ENCODE peak calls at places on chromosomes 12 and 14, in nine cellular contexts. C is GM12878, H is Peyer's patch, L is psoas muscle, U is tibial nerve, Y is left ventricle myocardium inferior, B is lower lobe of right lung, M is heart right ventricle, Q is colonic mucosa. Z is an unnamed sample. For H3K27me3, the result is how much of the 10 kb centered on the place peaks cover.

GRCh38 chr12:110741795-110742717 is 635 bp downstream of the PPP1CC start:
- DNase-seq in L (peak), U (peak), M (peak), B (peak), Y (no peak), C (no peak), Q (peak), H (no peak), Z (no peak)

GRCh38 chr14:91113829-91114078 is at the start of gene DGLUCY:
- DNase-seq in U (no peak), C (no peak), Y (peak), L (peak), B (peak), Q (peak), H (no peak), M (peak), Z (peak)

GRCh38 chr14:23022849-23023499 is 11.7 kb downstream of the PSMB5 start:
- DNase-seq in H (no peak), M (no peak), L (no peak), C (no peak), Y (no peak), U (no peak), Q (no peak), B (no peak), Z (no peak)

GRCh38 chr14:23478109-23478698 is 8.7 kb downstream of the NGDN start:
- DNase-seq in C (peak), Y (peak), H (peak), M (peak), U (peak), L (peak), B (peak), Q (peak), Z (no peak)

GRCh38 chr12:118972982-118973381 is 8.4 kb upstream of the SRRM4 start:
- DNase-seq in H (no peak), B (no peak), L (no peak), C (no peak), Q (no peak), Y (no peak), M (no peak), U (no peak), Z (no peak)

GRCh38 chr12:96063046-96063445 is 27.7 kb upstream of the LTA4H start:
- DNase-seq in Q (no peak), C (no peak), L (no peak), U (no peak), B (no peak), M (no peak), Y (no peak), H (no peak), Z (no peak)

GRCh38 chr12:25053021-25053271 is 104.0 kb upstream of the BCAT1 start:
- DNase-seq in H (no peak), C (no peak), L (no peak), Q (no peak), Y (no peak), M (no peak), U (no peak), B (no peak), Z (no peak)

GRCh38 chr12:94941440-94941862 is 62.0 kb downstream of the NDUFA12 start:
- DNase-seq in L (peak), B (no peak), C (no peak), Y (peak), Q (peak), H (no peak), U (peak), M (peak), Z (peak)

GRCh38 chr14:100159107-100159864 is at the start of gene DEGS2:
- DNase-seq in H (peak), L (no peak), C (no peak), M (no peak), B (peak), U (no peak), Y (no peak), Q (peak), Z (no peak)

GRCh38 chr12:108260969-108261368 is 78.1 kb downstream of the CMKLR1 start:
- DNase-seq in L (no peak), M (no peak), Q (no peak), U (no peak), B (no peak), C (no peak), Y (no peak), H (no peak), Z (no peak)

GRCh38 chr14:91354221-91354916 is 63.3 kb downstream of the CCDC88C start:
- DNase-seq in H (no peak), M (no peak), Y (no peak), L (peak), B (no peak), U (no peak), Q (no peak), C (no peak), Z (peak)

GRCh38 chr12:8081228-8081920 is 700 bp upstream of the NECAP1 start:
- DNase-seq in C (no peak), Q (peak), H (no peak), U (peak), Y (no peak), L (peak), M (no peak), B (no peak), Z (no peak)

GRCh38 chr12:122421263-122421814 is 1.1 kb downstream of the CLIP1 start:
- DNase-seq in M (peak), Q (peak), U (no peak), B (peak), Y (peak), H (no peak), L (no peak), C (no peak), Z (peak)

GRCh38 chr12:124270671-124271070 is 24.2 kb upstream of the RFLNA start:
- DNase-seq in Y (no peak), L (no peak), C (no peak), M (no peak), Q (no peak), H (no peak), U (no peak), B (no peak), Z (no peak)

GRCh38 chr14:100028990-100029677 is 36.1 kb upstream of the EVL start:
- DNase-seq in L (no peak), Q (no peak), C (no peak), Y (no peak), M (no peak), U (no peak), H (no peak), B (no peak), Z (no peak)

GRCh38 chr14:95229749-95230148 is 72.4 kb upstream of the DICER1 start:
- DNase-seq in L (no peak), C (no peak), U (no peak), H (no peak), M (no peak), Y (no peak), Q (no peak), B (no peak), Z (no peak)

GRCh38 chr12:49345840-49346658 is 639 bp upstream of the DNAJC22 start:
- DNase-seq in L (no peak), Q (no peak), M (no peak), H (peak), Y (no peak), B (no peak), U (no peak), C (no peak), Z (no peak)

GRCh38 chr14:63045612-63046320 is 508 bp upstream of the KCNH5 start:
- DNase-seq in B (peak), Y (no peak), H (peak), L (peak), Q (no peak), M (no peak), C (no peak), U (no peak), Z (no peak)

GRCh38 chr14:56899829-56900228 is 89.5 kb upstream of the OTX2 start:
- DNase-seq in L (no peak), C (no peak), M (no peak), U (no peak), B (no peak), Q (no peak), H (no peak), Y (no peak), Z (no peak)

GRCh38 chr12:48366131-48366530 is 15.4 kb upstream of the ZNF641 start:
- DNase-seq in U (no peak), B (no peak), Q (no peak), M (no peak), C (no peak), Y (no peak), L (no peak), H (no peak), Z (no peak)

GRCh38 chr14:56555921-56556570 is 23.6 kb upstream of the TMEM260 start:
- DNase-seq in M (no peak), B (no peak), Q (no peak), Y (no peak), C (no peak), L (no peak), U (no peak), H (no peak), Z (no peak)

GRCh38 chr14:33836203-33836894 is 114.5 kb downstream of the EGLN3 start:
- DNase-seq in Y (no peak), U (no peak), L (no peak), M (no peak), H (no peak), B (no peak), Q (no peak), C (no peak), Z (no peak)

GRCh38 chr14:102527255-102528232 is 18.0 kb upstream of the ANKRD9 start:
- DNase-seq in U (no peak), Y (no peak), L (no peak), B (no peak), C (no peak), Q (peak), M (no peak), H (peak), Z (no peak)

GRCh38 chr12:19129121-19129485 is 430 bp upstream of the PLEKHA5 start:
- DNase-seq in Q (no peak), B (no peak), Y (no peak), H (no peak), L (no peak), U (no peak), C (no peak), M (no peak), Z (no peak)

GRCh38 chr12:19127270-19127669 is 2.3 kb upstream of the PLEKHA5 start:
- DNase-seq in B (no peak), U (no peak), Y (no peak), H (no peak), C (no peak), Q (no peak), M (no peak), L (no peak), Z (no peak)

GRCh38 chr12:19130224-19131019 is 889 bp downstream of the PLEKHA5 start:
- DNase-seq in C (no peak), L (peak), M (peak), Q (peak), U (peak), B (peak), Y (peak), H (peak), Z (peak)

GRCh38 chr12:19131020-19131431 is 1.5 kb downstream of the PLEKHA5 start:
- DNase-seq in Y (no peak), B (no peak), L (no peak), U (peak), H (no peak), C (no peak), Q (peak), M (peak), Z (no peak)

GRCh38 chr12:19129486-19130223 is at the start of gene PLEKHA5:
- DNase-seq in M (peak), C (no peak), B (peak), Y (peak), H (peak), Q (peak), L (peak), U (peak), Z (peak)
- H3K27ac ChIP-seq in M (peak), C (no peak), B (peak), Y (peak), H (peak), Q (peak), L (peak), U (peak), Z (peak)

GRCh38 chr12:54019111-54019811 is 9.0 kb upstream of the HOXC6 start:
- DNase-seq in Y (no peak), U (no peak), Q (no peak), C (no peak), M (no peak), H (peak), B (no peak), L (peak), Z (peak)
- H3K4me3 ChIP-seq in Y (peak), U (peak), Q (no peak), C (no peak), M (no peak), H (peak), B (no peak), L (peak), Z (no peak)

DNA sequence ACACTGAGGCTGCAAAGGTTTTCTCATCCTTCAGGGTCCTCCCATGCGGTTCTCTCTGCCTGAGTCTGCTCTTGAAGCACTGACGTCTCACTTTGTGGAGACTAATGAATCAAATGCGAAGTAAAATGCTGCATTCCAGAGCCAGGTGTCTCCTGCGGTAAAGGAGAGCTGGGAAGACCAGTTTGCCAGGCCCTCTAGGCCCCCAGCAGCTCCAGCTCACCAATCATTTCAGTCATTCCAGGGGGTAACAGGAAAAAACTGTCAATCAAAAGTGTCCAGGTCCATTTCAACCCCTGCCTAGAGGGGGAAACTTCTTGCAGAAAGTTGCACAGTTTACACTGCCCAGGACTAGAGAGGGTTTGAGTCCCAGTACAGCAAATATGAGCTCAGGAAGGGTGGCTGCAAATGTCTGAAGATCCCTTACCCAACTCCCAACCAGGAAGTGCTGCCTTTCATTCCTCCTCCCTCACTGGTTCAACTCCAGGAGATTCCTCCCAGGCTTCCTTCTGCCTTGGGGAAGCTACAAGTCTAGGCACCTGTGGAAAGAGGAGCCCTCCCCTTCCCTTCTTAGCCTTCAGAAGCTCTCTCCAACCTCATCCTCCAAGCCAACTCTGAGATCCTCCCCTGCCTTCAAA is 2.7 kb upstream of the NXPH4 start:
- DNase-seq in Y (no peak), L (no peak), Q (no peak), C (no peak), B (no peak), U (no peak), H (no peak), M (no peak), Z (no peak)
- H3K27me3 ChIP-seq in Y (under half), L (under half), Q (under half), C (under half), B (under half), U (under half), H (under half), M (under half), Z (under half)

GRCh38 chr14:52052991-52053390 is 15.9 kb downstream of the NID2 start:
- DNase-seq in Q (no peak), M (no peak), H (no peak), Y (no peak), U (no peak), L (no peak), B (no peak), C (no peak), Z (no peak)
- H3K27ac ChIP-seq in Q (no peak), M (peak), H (peak), Y (peak), U (no peak), L (no peak), B (peak), C (no peak), Z (no peak)

DNA sequence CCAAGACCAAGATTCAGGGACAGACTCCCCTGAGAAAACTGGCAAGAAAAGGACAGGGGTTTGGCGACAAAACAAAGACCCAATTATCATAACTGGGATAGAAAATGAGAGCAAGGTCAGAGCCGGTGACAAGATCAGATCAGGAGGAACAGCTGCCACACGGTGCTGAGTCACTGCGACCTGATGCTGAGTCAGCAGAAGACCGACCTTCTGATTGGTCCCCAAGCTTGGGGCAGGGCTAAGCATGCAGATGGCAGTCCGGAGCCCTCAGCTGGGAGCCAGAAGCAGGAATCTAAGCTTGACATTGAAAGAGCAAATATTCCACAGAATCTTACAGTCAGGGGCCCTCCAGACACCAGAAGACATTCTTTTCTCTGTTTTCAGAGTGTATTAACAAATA is 19.1 kb upstream of the ARMH4 start:
- DNase-seq in H (peak), Q (peak), U (peak), B (peak), M (peak), C (peak), L (peak), Y (peak), Z (peak)
- H3K4me3 ChIP-seq in H (no peak), Q (no peak), U (no peak), B (no peak), M (no peak), C (no peak), L (peak), Y (no peak), Z (no peak)

DNA sequence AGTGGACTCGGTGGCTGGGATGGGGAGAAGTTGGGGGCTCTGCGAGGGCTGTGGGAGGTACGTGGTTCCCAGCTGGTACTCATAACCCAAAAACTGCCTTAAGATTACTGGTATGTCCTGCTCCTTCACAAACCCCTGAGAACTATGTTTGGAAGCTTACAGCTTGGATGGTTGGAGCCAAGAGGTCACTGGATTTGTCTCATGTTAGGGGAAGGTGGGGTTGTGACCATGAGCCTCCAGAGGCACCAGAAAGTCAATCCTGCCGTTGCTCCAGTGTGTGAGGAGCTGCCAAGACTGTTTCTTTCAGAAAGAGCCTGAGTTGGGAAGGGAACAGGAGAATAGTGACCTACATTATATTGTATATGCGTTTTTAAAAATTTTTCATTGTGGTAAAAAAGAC is 33.5 kb downstream of the TEAD4 start:
- DNase-seq in L (no peak), M (no peak), Q (no peak), Y (no peak), B (no peak), C (no peak), H (no peak), U (no peak), Z (no peak)
- H3K27me3 ChIP-seq in L (under half), M (under half), Q (under half), Y (under half), B (under half), C (under half), H (under half), U (under half), Z (under half)

GRCh38 chr12:80162177-80162576 is 62.8 kb downstream of the OTOGL start:
- DNase-seq in B (no peak), M (no peak), H (no peak), C (no peak), U (no peak), Y (no peak), L (no peak), Q (no peak), Z (no peak)
- H3K27ac ChIP-seq in B (no peak), M (no peak), H (no peak), C (no peak), U (no peak), Y (no peak), L (no peak), Q (no peak), Z (no peak)

Z was measured in aorta.